ENCODE peak calls at places on chromosome 15, in four cellular contexts. J is astrocyte of the spinal cord, O is neural progenitor cell, Z is upper lobe of right lung. I is an unnamed sample.
A peak's percentile ranks its signal among the peaks of the same experiment; 100 is the strongest.

GRCh38 chr15:57158589-57158988 is 217.7 kb upstream of the CGNL1 start:
- DNase-seq in J (peak; percentile 39), O (no peak), Z (no peak), I (no peak)

GRCh38 chr15:57019496-57020160 is 101.2 kb downstream of the TCF12 start:
- DNase-seq in O (no peak), J (peak; percentile 15), Z (no peak), I (no peak)

GRCh38 chr15:91336691-91337090 is 236.6 kb downstream of the SV2B start:
- DNase-seq in J (no peak), Z (no peak), O (no peak), I (no peak)

GRCh38 chr15:31511707-31512310 is 185.2 kb downstream of the KLF13 start:
- DNase-seq in J (no peak), O (no peak), Z (no peak), I (no peak)

GRCh38 chr15:98124576-98124975 is 164.1 kb downstream of the ARRDC4 start:
- DNase-seq in J (no peak), O (no peak), Z (no peak), I (no peak)

GRCh38 chr15:57875347-57875746 is 168.8 kb downstream of the POLR2M start:
- DNase-seq in J (no peak), O (no peak), Z (no peak), I (no peak)

GRCh38 chr15:90870354-90871096 is 2.1 kb downstream of the FURIN start:
- DNase-seq in Z (no peak), O (no peak), J (peak; percentile 45), I (no peak)

GRCh38 chr15:89101302-89102191 is 13.3 kb downstream of the ABHD2 start:
- DNase-seq in Z (peak; percentile 76), J (peak; percentile 98), O (no peak), I (no peak)

GRCh38 chr15:99385865-99386264 is 134.6 kb downstream of the LRRC28 start:
- DNase-seq in J (peak; percentile 58), Z (no peak), O (no peak), I (no peak)

GRCh38 chr15:66359740-66360139 is 3.3 kb upstream of the TIPIN start:
- DNase-seq in J (no peak), Z (no peak), O (no peak), I (no peak)

GRCh38 chr15:48889925-48890324 is 12.0 kb downstream of the EID1 start:
- DNase-seq in O (no peak), J (no peak), Z (no peak), I (no peak)

GRCh38 chr15:81254277-81255265 is 57.9 kb downstream of the IL16 start:
- DNase-seq in O (no peak), J (no peak), Z (no peak), I (no peak)

GRCh38 chr15:79140846-79141570 is 50.4 kb upstream of the RASGRF1 start:
- DNase-seq in Z (no peak), O (no peak), J (no peak), I (no peak)

GRCh38 chr15:68053701-68053996 is 466 bp upstream of the PIAS1 start:
- DNase-seq in O (no peak), J (no peak), Z (no peak), I (no peak)

GRCh38 chr15:63409179-63409578 is 27.5 kb upstream of the CA12 start:
- DNase-seq in J (no peak), Z (no peak), O (no peak), I (no peak)

GRCh38 chr15:82832601-82833209 is 23.3 kb downstream of the WHAMM start:
- DNase-seq in J (peak; percentile 93), Z (no peak), O (no peak), I (no peak)

GRCh38 chr15:77607894-77608261 is 24.8 kb downstream of the LINGO1 start:
- DNase-seq in Z (no peak), O (no peak), J (no peak), I (no peak)

GRCh38 chr15:30859091-30859874 is 44.4 kb upstream of the FAN1 start:
- DNase-seq in J (peak; percentile 29), O (peak; percentile 49), Z (no peak), I (no peak)

GRCh38 chr15:94793641-94794040 is 562.3 kb downstream of the MCTP2 start:
- DNase-seq in Z (no peak), J (peak; percentile 82), O (peak; percentile 37), I (no peak)

GRCh38 chr15:21261965-21262850 is 178.1 kb downstream of the POTEB3 start:
- DNase-seq in J (peak; percentile 0), Z (peak; percentile 75), O (no peak), I (peak; percentile 27)

GRCh38 chr15:83200589-83200988 is 7.0 kb downstream of the HDGFL3 start:
- DNase-seq in J (no peak), O (no peak), Z (no peak), I (no peak)

GRCh38 chr15:80277147-80277546 is 25.1 kb upstream of the CTXND1 start:
- DNase-seq in Z (no peak), J (no peak), O (no peak), I (no peak)

GRCh38 chr15:100710213-100710612 is 107.8 kb downstream of the ASB7 start:
- DNase-seq in J (no peak), Z (no peak), O (no peak), I (no peak)

GRCh38 chr15:87967951-87968350 is 288.6 kb downstream of the NTRK3 start:
- DNase-seq in Z (no peak), J (no peak), O (no peak), I (no peak)

GRCh38 chr15:22933641-22934061 is 46.5 kb downstream of the CYFIP1 start:
- DNase-seq in J (peak; percentile 69), Z (no peak), O (no peak), I (no peak)

GRCh38 chr15:94412979-94413741 is 181.8 kb downstream of the MCTP2 start:
- DNase-seq in Z (no peak), O (peak; percentile 62), J (peak; percentile 33), I (no peak)

GRCh38 chr15:29568840-29569532 is 253.3 kb downstream of the TJP1 start:
- DNase-seq in Z (no peak), O (peak; percentile 60), J (no peak), I (no peak)

GRCh38 chr15:100252359-100252758 is 89.4 kb downstream of the ADAMTS17 start:
- DNase-seq in Z (no peak), O (no peak), J (no peak), I (no peak)

GRCh38 chr15:79176151-79176550 is 85.6 kb upstream of the RASGRF1 start:
- DNase-seq in J (no peak), Z (no peak), O (no peak), I (no peak)

GRCh38 chr15:100703032-100703578 is 100.7 kb downstream of the ASB7 start:
- DNase-seq in J (peak; percentile 91), Z (peak; percentile 10), O (no peak), I (no peak)

GRCh38 chr15:48456126-48456525 is 124.9 kb downstream of the DUT start:
- DNase-seq in O (no peak), J (no peak), Z (no peak), I (no peak)

GRCh38 chr15:81006124-81006523 is 5.4 kb downstream of the TLNRD1 start:
- DNase-seq in Z (no peak), J (no peak), O (no peak), I (no peak)

GRCh38 chr15:66763186-66764066 is 61.4 kb downstream of the SMAD6 start:
- DNase-seq in Z (peak; percentile 96), J (no peak), O (no peak), I (no peak)

GRCh38 chr15:49877117-49877860 is 241.7 kb downstream of the ATP8B4 start:
- DNase-seq in Z (no peak), O (no peak), J (no peak), I (no peak)

GRCh38 chr15:48898083-48898482 is 20.1 kb downstream of the EID1 start:
- DNase-seq in J (no peak), O (no peak), Z (no peak), I (no peak)

GRCh38 chr15:59262316-59262715 is 55.7 kb downstream of the LDHAL6B start:
- DNase-seq in Z (no peak), O (no peak), J (no peak), I (no peak)

GRCh38 chr15:81011593-81011992 is 10.9 kb downstream of the TLNRD1 start:
- DNase-seq in J (peak; percentile 20), O (no peak), Z (no peak), I (no peak)

GRCh38 chr15:93037341-93038063 is 51.5 kb downstream of the RGMA start:
- DNase-seq in Z (peak; percentile 75), O (peak; percentile 46), J (peak; percentile 53), I (no peak)
- TF ChIP-seq CTCF in Z (no peak), O (peak; percentile 21), J (peak; percentile 44), I (no peak)

DNA sequence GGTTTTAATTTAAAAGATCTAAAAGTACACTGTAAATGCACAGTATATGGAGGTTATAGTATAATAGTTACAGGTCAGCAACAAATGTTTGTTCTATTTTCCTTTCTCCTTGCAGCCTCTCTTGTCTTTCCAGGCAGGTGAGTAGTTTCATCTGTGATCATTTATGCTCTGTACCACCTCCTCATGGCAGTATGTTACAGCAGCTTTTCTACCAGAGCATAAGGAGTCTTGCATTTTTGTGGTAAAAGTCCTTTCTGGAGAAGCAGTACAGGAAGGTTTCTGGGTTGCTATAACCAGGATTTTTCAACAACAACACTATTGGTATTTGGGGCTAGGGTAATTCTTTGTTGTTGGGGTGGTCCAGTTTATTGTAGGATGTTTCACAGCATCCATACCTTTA is 59.5 kb downstream of the ZNF609 start:
- DNase-seq in Z (no peak), O (no peak), J (no peak), I (no peak)
- TF ChIP-seq CTCF in Z (no peak), O (no peak), J (peak; percentile 2), I (no peak)

DNA sequence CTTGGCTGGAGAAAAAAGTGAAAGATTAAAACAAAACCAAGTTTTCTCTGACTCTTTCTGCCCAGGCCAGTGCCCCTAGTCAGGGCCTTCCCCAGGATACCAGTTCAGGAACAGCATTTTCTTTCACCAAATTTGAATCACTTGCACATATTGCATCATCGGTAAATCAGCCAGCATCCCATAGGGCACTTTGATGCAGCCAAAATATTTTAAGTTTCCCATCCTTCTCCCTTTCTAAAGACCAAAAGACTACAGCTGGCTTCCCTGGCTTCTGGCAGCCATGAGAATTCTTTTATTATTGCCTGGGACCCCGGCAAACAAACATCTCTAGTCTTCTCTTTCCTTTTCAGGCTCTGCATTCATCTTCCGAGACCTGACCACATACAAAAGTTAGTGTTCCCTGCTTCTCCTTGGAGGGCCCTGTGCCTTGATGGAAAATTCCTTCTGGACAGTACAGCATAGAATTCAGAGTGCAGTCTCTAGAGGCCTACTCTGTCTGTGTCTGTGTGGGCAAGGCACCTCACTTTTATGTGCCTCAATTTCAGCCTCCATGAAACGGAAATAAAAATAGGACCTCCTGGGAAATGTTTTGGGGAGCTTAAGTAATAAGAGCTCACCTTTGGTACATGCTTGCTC is 348.0 kb downstream of the VPS13C start:
- DNase-seq in Z (no peak), O (no peak), J (no peak), I (no peak)
- TF ChIP-seq CTCF in Z (no peak), O (no peak), J (no peak), I (no peak)

DNA sequence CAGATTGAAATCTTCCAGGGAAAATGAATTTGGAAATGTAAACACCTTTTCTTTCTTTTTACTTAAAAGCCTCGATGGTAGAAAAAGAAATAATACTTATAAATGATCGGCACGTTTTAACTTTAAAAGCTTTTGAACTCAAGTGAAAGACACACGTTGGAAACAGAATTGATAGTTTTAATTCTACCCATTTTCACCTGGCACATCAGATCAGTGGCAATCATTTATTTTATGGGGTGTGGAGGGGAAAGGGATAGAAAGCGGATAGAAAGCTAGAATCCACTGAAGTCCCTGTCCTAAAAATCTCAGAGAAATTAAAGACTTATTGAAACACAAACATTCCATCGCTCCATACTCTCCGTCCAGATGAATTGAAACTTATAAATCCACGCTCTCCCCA is 8.4 kb upstream of the MEIS2 start:
- DNase-seq in J (no peak), O (no peak), Z (no peak), I (no peak)
- TF ChIP-seq CTCF in J (no peak), O (no peak), Z (no peak), I (no peak)

I was measured in omental fat pad.